ENCODE peak calls at places on chromosomes 16 and 17, in five cellular contexts. L is HL-60, W is HS-5, B is KG1, I is breast epithelium. O is an unnamed sample.
A peak's percentile ranks its signal among the peaks of the same experiment; 100 is the strongest.

GRCh38 chr16:85395207-85395912 is 217.8 kb upstream of the GSE1 start:
- DNase-seq in W (peak; percentile 64), I (peak; percentile 71), B (no peak), L (no peak), O (peak; percentile 5)

GRCh38 chr17:8911205-8911604 is 43.7 kb upstream of the PIK3R6 start:
- DNase-seq in B (no peak), L (no peak), I (no peak), W (no peak), O (no peak)

GRCh38 chr17:81412490-81413093 is 17.3 kb downstream of the BAHCC1 start:
- DNase-seq in B (no peak), W (no peak), I (no peak), L (no peak), O (no peak)

GRCh38 chr16:13858873-13859580 is 60.9 kb upstream of the ERCC4 start:
- DNase-seq in L (no peak), W (no peak), B (no peak), I (no peak), O (no peak)

GRCh38 chr16:23573822-23574221 is 16.3 kb downstream of the UBFD1 start:
- DNase-seq in B (no peak), L (no peak), I (no peak), W (no peak), O (no peak)

GRCh38 chr17:68777856-68778694 is 176.9 kb upstream of the FAM20A start:
- DNase-seq in L (no peak), W (no peak), B (no peak), I (no peak), O (peak; percentile 93)

GRCh38 chr16:53541326-53541725 is 38.3 kb upstream of the AKTIP start:
- DNase-seq in B (no peak), I (no peak), L (no peak), W (no peak), O (no peak)

GRCh38 chr17:52170963-52171572 is 12.6 kb upstream of the CA10 start:
- DNase-seq in W (no peak), B (no peak), I (no peak), L (no peak), O (peak; percentile 43)

GRCh38 chr16:53837421-53837820 is 133.5 kb downstream of the FTO start:
- DNase-seq in B (no peak), I (no peak), W (no peak), L (no peak), O (no peak)

GRCh38 chr17:48601528-48602430 is 3.0 kb downstream of the HOXB6 start:
- DNase-seq in B (no peak), L (no peak), W (no peak), I (no peak), O (no peak)

GRCh38 chr17:71251276-71251675 is 869.5 kb upstream of the SOX9 start:
- DNase-seq in L (no peak), B (no peak), W (no peak), I (no peak), O (no peak)

GRCh38 chr17:58641937-58642336 is 49.9 kb downstream of the TEX14 start:
- DNase-seq in W (no peak), B (no peak), I (no peak), L (no peak), O (no peak)

GRCh38 chr17:79607941-79608728 is 2.7 kb downstream of the RBFOX3 start:
- DNase-seq in I (no peak), W (no peak), L (no peak), B (no peak), O (no peak)

GRCh38 chr17:79066963-79067362 is 7.7 kb upstream of the ENGASE start:
- DNase-seq in B (no peak), I (no peak), L (no peak), W (no peak), O (no peak)

GRCh38 chr16:85460252-85460982 is 152.7 kb upstream of the GSE1 start:
- DNase-seq in W (no peak), L (no peak), I (no peak), B (no peak), O (no peak)

GRCh38 chr16:76385831-76386230 is 108.6 kb downstream of the CNTNAP4 start:
- DNase-seq in B (no peak), W (no peak), L (no peak), I (no peak), O (no peak)

O was measured in NCI-H748 treated with DMSO at 0.1 percent for 48 hours.